ENCODE peak calls at places on chromosomes 7 and 10, in five cellular contexts. F is esophagus muscularis mucosa, G is body of pancreas, Z is A549, K is IMR-90. H is an unnamed sample.

GRCh38 chr7:136086712-136087111 is 109.6 kb upstream of the MTPN start:
- DNase-seq in F (no peak), G (peak; percentile 72), Z (peak; percentile 65), K (peak; percentile 85), H (peak; percentile 74)

GRCh38 chr10:117370205-117370604 is 5.0 kb downstream of the PDZD8 start:
- DNase-seq in F (no peak), G (no peak), Z (no peak), K (peak; percentile 66), H (no peak)

GRCh38 chr7:70135656-70136055 is 537.4 kb downstream of the AUTS2 start:
- DNase-seq in F (no peak), G (no peak), Z (no peak), K (no peak), H (no peak)

GRCh38 chr7:112361154-112361553 is 89.1 kb upstream of the IFRD1 start:
- DNase-seq in F (no peak), G (no peak), Z (no peak), K (no peak), H (no peak)

GRCh38 chr7:120259382-120259781 is 13.6 kb upstream of the KCND2 start:
- DNase-seq in F (no peak), G (no peak), Z (no peak), K (peak; percentile 8), H (no peak)

GRCh38 chr7:148503900-148504487 is 86.6 kb upstream of the C7orf33 start:
- DNase-seq in F (peak; percentile 3), G (no peak), Z (peak; percentile 16), K (peak; percentile 37), H (no peak)

GRCh38 chr10:79190740-79191261 is 122.0 kb downstream of the ZMIZ1 start:
- DNase-seq in F (no peak), G (no peak), Z (no peak), K (no peak), H (no peak)

GRCh38 chr7:25062380-25062779 is 62.7 kb downstream of the CYCS start:
- DNase-seq in F (no peak), G (no peak), Z (no peak), K (no peak), H (no peak)

GRCh38 chr7:1514993-1515392 is 10.8 kb upstream of the INTS1 start:
- DNase-seq in F (no peak), G (no peak), Z (no peak), K (no peak), H (no peak)

GRCh38 chr7:5217851-5218331 is 27.9 kb downstream of the WIPI2 start:
- DNase-seq in F (no peak), G (no peak), Z (no peak), K (no peak), H (peak; percentile 44)

GRCh38 chr10:121405096-121405495 is 193.1 kb downstream of the FGFR2 start:
- DNase-seq in F (peak; percentile 31), G (no peak), Z (no peak), K (no peak), H (no peak)

GRCh38 chr7:276230-276835 is 13.6 kb upstream of the FOXL3 start:
- DNase-seq in F (no peak), G (no peak), Z (no peak), K (no peak), H (no peak)

GRCh38 chr10:132500781-132501415 is 36.7 kb upstream of the INPP5A start:
- DNase-seq in F (no peak), G (no peak), Z (no peak), K (no peak), H (no peak)

GRCh38 chr10:71323407-71323806 is 4.3 kb downstream of the SLC29A3 start:
- DNase-seq in F (no peak), G (no peak), Z (peak; percentile 43), K (peak; percentile 33), H (no peak)

GRCh38 chr10:85673270-85673669 is 693.3 kb downstream of the GRID1 start:
- DNase-seq in F (peak; percentile 8), G (no peak), Z (no peak), K (no peak), H (no peak)

GRCh38 chr7:187237-187927 is 5.0 kb upstream of the FAM20C start:
- DNase-seq in F (no peak), G (no peak), Z (no peak), K (no peak), H (no peak)

GRCh38 chr7:95599069-95599468 is 2.8 kb upstream of the PDK4 start:
- DNase-seq in F (no peak), G (no peak), Z (no peak), K (no peak), H (no peak)

GRCh38 chr7:85693326-85693725 is 506.5 kb upstream of the SEMA3D start:
- DNase-seq in F (no peak), G (no peak), Z (no peak), K (no peak), H (no peak)

GRCh38 chr7:90053094-90053493 is 101.2 kb upstream of the STEAP1 start:
- DNase-seq in F (no peak), G (no peak), Z (no peak), K (no peak), H (no peak)

GRCh38 chr10:71717056-71717755 is 2.4 kb downstream of the C10orf105 start:
- DNase-seq in F (no peak), G (no peak), Z (no peak), K (no peak), H (no peak)

GRCh38 chr10:76576276-76576962 is 1061.2 kb downstream of the KCNMA1 start:
- DNase-seq in F (no peak), G (no peak), Z (no peak), K (peak; percentile 76), H (no peak)
- TF ChIP-seq POLR2A in F (no peak), G (no peak), Z (no peak), K (no peak), H (no peak)

GRCh38 chr7:37150180-37150579 is 298.5 kb downstream of the ELMO1 start:
- DNase-seq in F (no peak), G (no peak), Z (no peak), K (no peak), H (no peak)
- TF ChIP-seq POLR2A in F (no peak), G (no peak), Z (no peak), K (no peak), H (no peak)

DNA sequence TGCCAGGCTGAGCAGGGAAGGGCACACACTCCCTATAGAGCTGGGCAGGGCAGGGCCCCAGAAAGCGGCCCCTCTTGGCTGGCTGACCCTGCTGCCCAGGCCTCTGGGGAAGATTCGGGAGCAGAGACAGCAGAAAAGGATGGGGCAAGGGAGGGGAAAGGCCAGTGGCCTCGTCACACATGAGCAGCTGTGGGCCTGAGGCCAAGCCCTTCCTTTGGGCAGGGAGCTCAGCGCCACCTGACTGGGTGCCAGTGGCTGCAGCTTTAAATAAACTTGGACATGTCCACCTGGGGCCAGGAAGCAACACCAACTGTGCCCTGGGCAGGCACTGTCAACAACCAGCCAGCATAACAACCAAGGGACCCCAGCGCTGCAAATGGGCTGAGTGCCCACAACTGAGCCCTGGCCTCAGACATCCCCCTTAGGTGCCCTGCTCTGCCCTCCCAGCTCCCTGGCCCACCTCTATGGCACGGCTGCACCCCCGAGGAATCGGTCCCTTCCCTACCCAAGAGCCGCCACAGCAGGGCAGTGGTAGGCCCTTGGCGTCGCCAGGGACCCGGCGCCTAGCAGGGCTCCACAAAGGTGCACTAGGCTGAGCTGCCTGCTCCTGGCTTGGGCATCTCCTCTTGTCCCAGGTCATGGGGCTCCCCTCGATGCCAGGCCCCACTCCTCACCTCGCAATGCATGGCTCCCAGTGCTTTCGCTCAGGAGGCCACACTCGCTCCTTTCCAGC is 2.6 kb downstream of the CAMK2B start:
- DNase-seq in F (peak; percentile 89), G (no peak), Z (no peak), K (no peak), H (no peak)
- TF ChIP-seq POLR2A in F (no peak), G (no peak), Z (no peak), K (no peak), H (no peak)

GRCh38 chr7:26862806-26863205 is 1.6 kb downstream of the SKAP2 start:
- DNase-seq in F (no peak), G (no peak), Z (no peak), K (no peak), H (no peak)

GRCh38 chr7:26865094-26865388 is 651 bp upstream of the SKAP2 start:
- DNase-seq in F (no peak), G (no peak), Z (peak; percentile 74), K (no peak), H (peak; percentile 86)

GRCh38 chr7:26861050-26861449 is 3.3 kb downstream of the SKAP2 start:
- DNase-seq in F (no peak), G (no peak), Z (no peak), K (no peak), H (no peak)

GRCh38 chr7:26863504-26864308 is 684 bp downstream of the SKAP2 start:
- DNase-seq in F (no peak), G (no peak), Z (peak; percentile 20), K (peak; percentile 52), H (no peak)

DNA sequence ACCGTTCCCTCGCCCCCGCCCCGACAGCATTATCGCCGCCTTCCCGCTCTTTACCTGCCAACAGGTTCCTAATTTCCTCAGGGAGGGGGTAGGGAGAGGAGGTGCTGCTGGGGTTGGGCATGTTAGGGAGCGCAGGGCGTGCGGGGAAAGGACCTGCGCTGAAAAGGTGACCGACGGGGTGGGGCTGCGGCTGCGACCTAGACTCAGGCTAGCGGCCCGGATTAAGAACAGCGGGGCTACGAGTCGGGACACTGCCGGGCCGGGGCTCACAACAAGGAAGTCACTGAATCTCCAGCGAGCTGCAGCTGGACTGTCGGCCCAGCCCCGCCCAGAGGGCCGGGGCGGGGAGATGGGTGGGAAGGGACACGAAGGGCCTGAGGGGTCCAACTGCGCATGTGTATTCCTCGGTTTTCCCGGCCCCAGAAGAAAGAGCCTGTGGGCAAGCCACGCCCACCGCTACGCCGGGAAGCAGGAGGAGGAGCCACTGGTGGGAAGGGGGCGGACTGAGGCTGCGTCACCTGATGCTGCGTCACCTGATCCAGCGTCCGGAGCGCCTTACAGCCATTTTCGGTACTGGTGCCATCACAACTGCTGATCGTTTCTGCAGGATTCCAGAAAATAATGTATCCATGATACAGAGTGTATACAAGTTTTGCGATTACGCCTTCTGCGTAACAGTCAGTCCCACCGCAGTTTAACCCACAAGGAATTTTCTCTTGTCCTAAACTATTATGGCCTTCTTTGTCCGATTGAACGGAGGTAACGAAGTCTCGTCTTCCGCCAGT is at the start of gene SKAP2:
- DNase-seq in F (peak; percentile 100), G (peak; percentile 99), Z (peak; percentile 93), K (peak; percentile 99), H (peak; percentile 100)
- TF ChIP-seq POLR2A in F (peak; percentile 79), G (peak; percentile 96), Z (peak; percentile 70), K (peak; percentile 85), H (peak; percentile 92)